ENCODE peak calls at places on chromosomes 6 and 20, in ten cellular contexts. One of them, this sample, is unnamed.
A peak's percentile ranks its signal among the peaks of the same experiment; 100 is the strongest.

GRCh38 chr6:93468291-93468690 is 48.9 kb upstream of the EPHA7 start:
- DNase-seq in prostate gland: no peak
- DNase-seq in ovary: no peak
- DNase-seq in heart left ventricle: no peak
- DNase-seq in breast epithelium: no peak
- DNase-seq in Peyer's patch: no peak
- DNase-seq in tibial nerve: no peak
- DNase-seq in uterus: no peak
- DNase-seq in IMR-90: no peak
- DNase-seq in H1: peak; percentile 3
- DNase-seq in this sample: no peak

GRCh38 chr6:144408151-144408550 is 123.0 kb downstream of the UTRN start:
- DNase-seq in H1: no peak
- DNase-seq in breast epithelium: no peak
- DNase-seq in tibial nerve: no peak
- DNase-seq in IMR-90: peak; percentile 18
- DNase-seq in ovary: peak; percentile 45
- DNase-seq in heart left ventricle: peak; percentile 61
- DNase-seq in uterus: peak; percentile 29
- DNase-seq in prostate gland: no peak
- DNase-seq in Peyer's patch: no peak
- DNase-seq in this sample: no peak

GRCh38 chr6:39445667-39446066 is 123.2 kb upstream of the KCNK16 start:
- DNase-seq in prostate gland: no peak
- DNase-seq in Peyer's patch: no peak
- DNase-seq in heart left ventricle: no peak
- DNase-seq in breast epithelium: no peak
- DNase-seq in ovary: no peak
- DNase-seq in uterus: no peak
- DNase-seq in IMR-90: no peak
- DNase-seq in tibial nerve: no peak
- DNase-seq in H1: no peak
- DNase-seq in this sample: no peak

GRCh38 chr6:41914343-41914742 is 6.6 kb downstream of the MED20 start:
- DNase-seq in IMR-90: no peak
- DNase-seq in prostate gland: no peak
- DNase-seq in Peyer's patch: no peak
- DNase-seq in tibial nerve: no peak
- DNase-seq in H1: no peak
- DNase-seq in uterus: no peak
- DNase-seq in breast epithelium: no peak
- DNase-seq in ovary: no peak
- DNase-seq in heart left ventricle: no peak
- DNase-seq in this sample: no peak

GRCh38 chr6:17725083-17725482 is 18.4 kb upstream of the NUP153 start:
- DNase-seq in heart left ventricle: peak; percentile 71
- DNase-seq in Peyer's patch: no peak
- DNase-seq in uterus: peak; percentile 38
- DNase-seq in prostate gland: no peak
- DNase-seq in H1: peak; percentile 69
- DNase-seq in tibial nerve: no peak
- DNase-seq in breast epithelium: no peak
- DNase-seq in IMR-90: peak; percentile 59
- DNase-seq in ovary: peak; percentile 54
- DNase-seq in this sample: no peak

GRCh38 chr20:31863296-31864085 is 6.8 kb downstream of the DUSP15 start:
- DNase-seq in heart left ventricle: no peak
- DNase-seq in prostate gland: no peak
- DNase-seq in uterus: no peak
- DNase-seq in IMR-90: no peak
- DNase-seq in breast epithelium: no peak
- DNase-seq in tibial nerve: no peak
- DNase-seq in H1: no peak
- DNase-seq in Peyer's patch: no peak
- DNase-seq in ovary: peak; percentile 12
- DNase-seq in this sample: no peak

GRCh38 chr6:106450645-106451044 is 90.1 kb downstream of the CRYBG1 start:
- DNase-seq in H1: no peak
- DNase-seq in heart left ventricle: no peak
- DNase-seq in Peyer's patch: no peak
- DNase-seq in IMR-90: no peak
- DNase-seq in tibial nerve: no peak
- DNase-seq in uterus: no peak
- DNase-seq in breast epithelium: no peak
- DNase-seq in ovary: no peak
- DNase-seq in prostate gland: no peak
- DNase-seq in this sample: no peak

GRCh38 chr6:133945158-133945557 is 7.9 kb upstream of the TBPL1 start:
- DNase-seq in Peyer's patch: no peak
- DNase-seq in heart left ventricle: no peak
- DNase-seq in uterus: no peak
- DNase-seq in H1: no peak
- DNase-seq in IMR-90: peak; percentile 29
- DNase-seq in prostate gland: no peak
- DNase-seq in ovary: no peak
- DNase-seq in tibial nerve: no peak
- DNase-seq in breast epithelium: no peak
- DNase-seq in this sample: no peak

GRCh38 chr6:127202676-127203075 is 64.0 kb upstream of the RNF146 start:
- DNase-seq in tibial nerve: no peak
- DNase-seq in heart left ventricle: no peak
- DNase-seq in prostate gland: no peak
- DNase-seq in ovary: no peak
- DNase-seq in Peyer's patch: no peak
- DNase-seq in H1: no peak
- DNase-seq in breast epithelium: no peak
- DNase-seq in uterus: no peak
- DNase-seq in IMR-90: no peak
- DNase-seq in this sample: no peak

GRCh38 chr6:121848523-121849255 is 413.2 kb downstream of the GJA1 start:
- DNase-seq in tibial nerve: no peak
- DNase-seq in breast epithelium: no peak
- DNase-seq in prostate gland: no peak
- DNase-seq in ovary: no peak
- DNase-seq in uterus: no peak
- DNase-seq in heart left ventricle: no peak
- DNase-seq in H1: no peak
- DNase-seq in Peyer's patch: no peak
- DNase-seq in IMR-90: peak; percentile 11
- DNase-seq in this sample: no peak

DNA sequence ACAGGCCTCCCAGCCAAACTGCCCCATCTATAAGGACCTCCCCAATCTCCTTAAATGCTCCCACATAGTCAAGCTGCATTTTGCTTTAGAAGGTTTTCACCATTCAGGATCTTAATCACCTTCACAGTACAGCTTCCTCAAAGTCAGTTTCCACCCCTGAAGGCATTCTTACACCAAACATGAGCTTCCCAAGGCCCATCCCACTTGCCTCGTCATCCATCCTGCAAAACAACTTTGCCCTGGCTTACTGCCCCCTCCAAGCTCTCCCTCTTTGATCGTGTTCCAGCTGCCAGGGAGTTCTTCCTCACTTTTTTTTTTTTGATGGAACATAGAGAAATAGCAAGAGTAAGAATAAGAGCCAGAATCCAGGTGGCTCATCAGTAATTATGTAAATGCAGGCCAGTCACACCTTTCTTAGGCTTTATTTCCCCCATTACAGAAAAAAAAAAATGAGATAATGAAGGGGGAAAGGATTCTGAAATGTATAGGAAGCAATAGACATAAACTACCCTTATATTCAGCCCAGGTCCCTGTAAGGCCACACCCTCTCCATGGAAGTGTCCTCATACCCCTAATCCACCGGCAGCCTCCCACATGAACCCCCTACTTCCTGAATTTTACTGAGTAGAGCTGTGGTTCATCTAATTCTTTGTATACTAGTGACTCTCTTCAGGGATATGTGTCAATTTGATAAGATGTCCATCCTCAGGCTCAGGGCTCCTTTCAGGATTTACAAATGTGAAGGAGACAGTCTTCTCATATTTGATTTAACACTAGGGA is 12.7 kb downstream of the TRIM27 start:
- DNase-seq in tibial nerve: no peak
- DNase-seq in IMR-90: no peak
- DNase-seq in ovary: no peak
- DNase-seq in H1: no peak
- DNase-seq in prostate gland: peak; percentile 22
- DNase-seq in uterus: peak; percentile 56
- DNase-seq in Peyer's patch: no peak
- DNase-seq in heart left ventricle: no peak
- DNase-seq in breast epithelium: peak; percentile 82
- DNase-seq in this sample: no peak
- TF ChIP-seq POLR2A in tibial nerve: no peak
- TF ChIP-seq POLR2A in IMR-90: no peak
- TF ChIP-seq POLR2A in ovary: no peak
- TF ChIP-seq POLR2A in H1: no peak
- TF ChIP-seq POLR2A in prostate gland: no peak
- TF ChIP-seq POLR2A in uterus: no peak
- TF ChIP-seq POLR2A in Peyer's patch: no peak
- TF ChIP-seq POLR2A in heart left ventricle: no peak
- TF ChIP-seq POLR2A in breast epithelium: no peak
- TF ChIP-seq POLR2A in this sample: no peak

GRCh38 chr6:31403283-31403989 is at the start of gene MICA:
- DNase-seq in ovary: peak; percentile 88
- DNase-seq in IMR-90: peak; percentile 79
- DNase-seq in prostate gland: peak; percentile 94
- DNase-seq in H1: peak; percentile 74
- DNase-seq in uterus: peak; percentile 90
- DNase-seq in tibial nerve: peak; percentile 84
- DNase-seq in breast epithelium: peak; percentile 91
- DNase-seq in Peyer's patch: peak; percentile 94
- DNase-seq in heart left ventricle: peak; percentile 90
- DNase-seq in this sample: peak; percentile 81
- TF ChIP-seq POLR2A in ovary: no peak
- TF ChIP-seq POLR2A in IMR-90: peak; percentile 76
- TF ChIP-seq POLR2A in prostate gland: peak; percentile 93
- TF ChIP-seq POLR2A in H1: no peak
- TF ChIP-seq POLR2A in uterus: peak; percentile 88
- TF ChIP-seq POLR2A in tibial nerve: peak; percentile 7
- TF ChIP-seq POLR2A in breast epithelium: peak; percentile 38
- TF ChIP-seq POLR2A in Peyer's patch: peak; percentile 77
- TF ChIP-seq POLR2A in heart left ventricle: no peak
- TF ChIP-seq POLR2A in this sample: peak; percentile 78

DNA sequence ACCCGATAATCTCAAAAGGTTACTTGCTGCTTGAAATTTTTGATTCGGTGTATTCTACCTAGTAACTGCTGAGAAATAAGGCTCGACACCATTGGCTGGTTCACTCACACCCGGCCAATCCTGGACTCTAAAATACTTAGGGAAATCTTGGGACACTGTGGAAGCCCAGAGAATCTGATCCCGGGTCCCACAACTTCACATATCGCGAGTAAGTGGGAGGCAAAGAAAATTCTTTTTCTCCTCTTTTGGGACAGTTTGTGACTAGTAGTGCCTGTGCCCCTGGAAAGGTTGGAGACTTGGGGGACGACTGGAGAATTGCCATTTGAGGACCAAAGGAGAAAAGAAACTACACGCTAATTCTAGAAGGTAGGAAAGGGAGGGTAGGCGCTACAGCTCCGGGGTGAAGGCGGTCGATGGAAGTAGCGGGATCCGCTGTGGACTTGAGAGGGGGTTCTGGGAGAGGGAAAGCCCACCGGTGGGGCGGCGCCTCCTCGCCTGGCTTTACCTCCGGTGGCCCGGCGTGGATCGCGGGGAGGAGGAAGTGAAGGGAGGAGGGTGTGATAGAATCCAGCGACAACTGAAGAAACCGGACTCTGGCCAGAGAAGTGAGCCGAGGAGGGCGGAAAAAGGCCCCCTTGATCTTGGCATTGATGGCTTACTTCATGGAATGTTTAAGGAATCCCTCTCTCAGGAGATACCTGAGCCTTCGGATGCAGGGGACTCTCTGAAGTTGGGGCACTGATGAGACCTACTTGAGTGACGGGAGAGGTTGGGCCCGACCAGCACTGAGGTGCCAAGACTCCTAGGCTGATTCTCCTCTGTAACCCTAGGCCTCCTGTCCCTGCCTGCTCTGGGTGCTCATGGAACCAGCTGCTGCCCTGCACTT is 18.8 kb upstream of the BTN3A3 start:
- DNase-seq in IMR-90: peak; percentile 92
- DNase-seq in ovary: peak; percentile 65
- DNase-seq in heart left ventricle: peak; percentile 81
- DNase-seq in H1: peak; percentile 34
- DNase-seq in uterus: peak; percentile 80
- DNase-seq in Peyer's patch: peak; percentile 73
- DNase-seq in breast epithelium: peak; percentile 73
- DNase-seq in tibial nerve: peak; percentile 47
- DNase-seq in prostate gland: peak; percentile 83
- DNase-seq in this sample: peak; percentile 81
- TF ChIP-seq POLR2A in IMR-90: no peak
- TF ChIP-seq POLR2A in ovary: no peak
- TF ChIP-seq POLR2A in heart left ventricle: no peak
- TF ChIP-seq POLR2A in H1: no peak
- TF ChIP-seq POLR2A in uterus: peak; percentile 81
- TF ChIP-seq POLR2A in Peyer's patch: peak; percentile 41
- TF ChIP-seq POLR2A in breast epithelium: no peak
- TF ChIP-seq POLR2A in tibial nerve: no peak
- TF ChIP-seq POLR2A in prostate gland: peak; percentile 56
- TF ChIP-seq POLR2A in this sample: peak; percentile 21

DNA sequence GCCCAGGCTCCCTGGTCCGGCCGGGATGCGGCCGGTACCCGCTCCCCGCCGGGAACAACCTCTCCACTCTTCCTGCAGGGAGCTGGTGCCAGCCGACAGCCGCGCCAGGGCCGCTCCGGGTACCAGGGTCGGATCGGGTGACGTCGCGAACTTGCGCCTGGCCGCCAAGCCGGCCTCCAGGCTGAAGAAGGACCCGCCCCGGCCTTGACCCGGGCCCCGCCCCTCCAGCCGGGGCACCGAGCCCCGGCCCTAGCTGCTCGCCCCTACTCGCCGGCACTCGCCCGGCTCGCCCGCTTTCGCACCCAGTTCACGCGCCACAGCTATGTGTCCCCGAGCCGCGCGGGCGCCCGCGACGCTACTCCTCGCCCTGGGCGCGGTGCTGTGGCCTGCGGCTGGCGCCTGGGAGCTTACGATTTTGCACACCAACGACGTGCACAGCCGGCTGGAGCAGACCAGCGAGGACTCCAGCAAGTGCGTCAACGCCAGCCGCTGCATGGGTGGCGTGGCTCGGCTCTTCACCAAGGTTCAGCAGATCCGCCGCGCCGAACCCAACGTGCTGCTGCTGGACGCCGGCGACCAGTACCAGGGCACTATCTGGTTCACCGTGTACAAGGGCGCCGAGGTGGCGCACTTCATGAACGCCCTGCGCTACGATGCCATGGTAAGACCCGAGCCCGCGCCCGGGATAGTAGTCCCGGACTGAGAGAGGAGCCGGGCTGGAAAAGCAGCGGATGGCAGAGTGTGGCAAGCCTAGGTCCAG is at the start of gene NT5E:
- DNase-seq in H1: no peak
- DNase-seq in prostate gland: peak; percentile 17
- DNase-seq in heart left ventricle: peak; percentile 66
- DNase-seq in IMR-90: peak; percentile 69
- DNase-seq in tibial nerve: peak; percentile 70
- DNase-seq in breast epithelium: no peak
- DNase-seq in uterus: peak; percentile 74
- DNase-seq in Peyer's patch: peak; percentile 86
- DNase-seq in ovary: peak; percentile 83
- DNase-seq in this sample: peak; percentile 44
- TF ChIP-seq POLR2A in H1: no peak
- TF ChIP-seq POLR2A in prostate gland: peak; percentile 28
- TF ChIP-seq POLR2A in heart left ventricle: no peak
- TF ChIP-seq POLR2A in IMR-90: peak; percentile 89
- TF ChIP-seq POLR2A in tibial nerve: peak; percentile 36
- TF ChIP-seq POLR2A in breast epithelium: no peak
- TF ChIP-seq POLR2A in uterus: peak; percentile 54
- TF ChIP-seq POLR2A in Peyer's patch: no peak
- TF ChIP-seq POLR2A in ovary: peak; percentile 53
- TF ChIP-seq POLR2A in this sample: peak; percentile 59

This sample was measured in H54.